ENCODE peak calls at places on chromosome 7, in five cellular contexts. Z, N, V, O and J are unnamed samples.

GRCh38 chr7:144629598-144629997 is 206.3 kb downstream of the TPK1 start:
- DNase-seq in Z (no peak), V (no peak), O (no peak), N (no peak), J (no peak)

GRCh38 chr7:32905175-32905662 is 13.7 kb upstream of the KBTBD2 start:
- DNase-seq in Z (peak), N (peak), V (peak), O (peak), J (peak)

GRCh38 chr7:104700336-104700735 is 313.7 kb upstream of the KMT2E start:
- DNase-seq in N (no peak), Z (no peak), O (no peak), V (no peak), J (no peak)

GRCh38 chr7:65307651-65308299 is 65.9 kb upstream of the ZNF92 start:
- DNase-seq in N (peak), V (peak), O (peak), Z (no peak), J (peak)

GRCh38 chr7:92809397-92810241 is 26.8 kb downstream of the CDK6 start:
- DNase-seq in N (peak), O (peak), V (peak), Z (peak), J (no peak)

GRCh38 chr7:146575903-146576302 is 459.3 kb downstream of the CNTNAP2 start:
- DNase-seq in O (no peak), V (no peak), Z (no peak), N (no peak), J (no peak)

GRCh38 chr7:7044806-7045205 is 137.5 kb upstream of the C1GALT1 start:
- DNase-seq in O (no peak), Z (no peak), N (no peak), V (no peak), J (no peak)

GRCh38 chr7:80136276-80137045 is 1.8 kb downstream of the GNAI1 start:
- DNase-seq in Z (no peak), N (no peak), O (no peak), V (peak), J (no peak)

GRCh38 chr7:1058311-1058710 is 14.0 kb downstream of the GPR146 start:
- DNase-seq in N (no peak), Z (no peak), O (no peak), V (no peak), J (no peak)

GRCh38 chr7:20191044-20191867 is 25.9 kb downstream of the MACC1 start:
- DNase-seq in V (no peak), N (no peak), O (no peak), Z (no peak), J (no peak)

GRCh38 chr7:71430246-71430645 is 298.3 kb downstream of the GALNT17 start:
- DNase-seq in O (no peak), N (no peak), Z (no peak), V (no peak), J (no peak)

GRCh38 chr7:43298617-43299016 is 186.2 kb downstream of the HECW1 start:
- DNase-seq in O (no peak), Z (no peak), V (no peak), N (no peak), J (no peak)

GRCh38 chr7:28956608-28957063 is 1.5 kb downstream of the TRIL start:
- DNase-seq in V (peak), Z (peak), O (peak), N (no peak), J (peak)
- TF ChIP-seq CTCF in V (peak), Z (peak), O (peak), N (no peak), J (peak)

GRCh38 chr7:154571772-154572171 is 431.2 kb downstream of the PAXIP1 start:
- DNase-seq in O (no peak), Z (no peak), V (no peak), N (no peak), J (no peak)

GRCh38 chr7:154568346-154568745 is 434.6 kb downstream of the PAXIP1 start:
- DNase-seq in V (peak), N (no peak), Z (no peak), O (no peak), J (no peak)

GRCh38 chr7:154569916-154570315 is 433.0 kb downstream of the PAXIP1 start:
- DNase-seq in Z (no peak), O (no peak), N (no peak), V (no peak), J (no peak)

GRCh38 chr7:154564676-154565075 is 438.2 kb downstream of the PAXIP1 start:
- DNase-seq in V (no peak), O (no peak), N (no peak), Z (no peak), J (no peak)

DNA sequence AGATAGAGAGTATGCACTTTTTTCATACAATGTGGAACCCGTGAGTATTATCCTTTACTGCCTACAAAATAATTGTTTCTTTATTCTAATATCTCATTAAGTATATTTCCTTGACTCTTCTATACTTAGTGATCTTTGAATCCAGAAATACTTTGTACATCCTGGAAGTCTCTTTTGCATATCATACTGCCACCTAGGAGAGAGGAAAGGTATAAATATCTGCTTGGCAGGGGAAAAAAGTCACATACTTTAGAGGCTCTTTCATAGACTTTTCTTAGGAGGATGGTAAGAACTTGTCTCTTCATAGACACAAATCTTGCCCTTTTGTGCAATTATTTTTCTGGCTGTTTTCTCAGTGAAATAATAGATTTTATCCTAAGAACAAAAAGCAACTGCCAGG is 436.0 kb downstream of the PAXIP1 start:
- DNase-seq in O (no peak), Z (no peak), V (no peak), N (no peak), J (no peak)
- TF ChIP-seq CTCF in O (no peak), Z (no peak), V (peak), N (no peak), J (peak)

DNA sequence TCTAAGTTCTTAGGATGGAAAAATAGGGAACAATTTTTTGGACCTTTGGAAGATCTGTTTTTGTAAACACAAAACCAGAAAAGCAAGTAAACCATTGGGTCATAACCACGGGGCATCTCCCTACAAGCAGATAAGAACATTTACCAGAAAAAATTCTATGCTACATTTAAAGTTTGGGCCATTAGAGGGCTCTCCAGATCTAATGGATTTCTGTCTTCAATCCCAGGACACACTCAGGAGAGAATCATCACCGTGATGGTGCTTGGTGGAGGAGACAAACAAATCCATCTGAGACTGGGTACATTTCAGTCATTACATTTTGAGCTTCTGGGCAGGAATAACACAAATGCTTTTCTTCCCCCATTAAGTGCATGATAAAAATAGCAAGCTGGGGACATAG is 178.4 kb upstream of the TARP start:
- DNase-seq in O (no peak), Z (no peak), N (no peak), V (peak), J (no peak)
- TF ChIP-seq CTCF in O (no peak), Z (no peak), N (no peak), V (peak), J (peak)

DNA sequence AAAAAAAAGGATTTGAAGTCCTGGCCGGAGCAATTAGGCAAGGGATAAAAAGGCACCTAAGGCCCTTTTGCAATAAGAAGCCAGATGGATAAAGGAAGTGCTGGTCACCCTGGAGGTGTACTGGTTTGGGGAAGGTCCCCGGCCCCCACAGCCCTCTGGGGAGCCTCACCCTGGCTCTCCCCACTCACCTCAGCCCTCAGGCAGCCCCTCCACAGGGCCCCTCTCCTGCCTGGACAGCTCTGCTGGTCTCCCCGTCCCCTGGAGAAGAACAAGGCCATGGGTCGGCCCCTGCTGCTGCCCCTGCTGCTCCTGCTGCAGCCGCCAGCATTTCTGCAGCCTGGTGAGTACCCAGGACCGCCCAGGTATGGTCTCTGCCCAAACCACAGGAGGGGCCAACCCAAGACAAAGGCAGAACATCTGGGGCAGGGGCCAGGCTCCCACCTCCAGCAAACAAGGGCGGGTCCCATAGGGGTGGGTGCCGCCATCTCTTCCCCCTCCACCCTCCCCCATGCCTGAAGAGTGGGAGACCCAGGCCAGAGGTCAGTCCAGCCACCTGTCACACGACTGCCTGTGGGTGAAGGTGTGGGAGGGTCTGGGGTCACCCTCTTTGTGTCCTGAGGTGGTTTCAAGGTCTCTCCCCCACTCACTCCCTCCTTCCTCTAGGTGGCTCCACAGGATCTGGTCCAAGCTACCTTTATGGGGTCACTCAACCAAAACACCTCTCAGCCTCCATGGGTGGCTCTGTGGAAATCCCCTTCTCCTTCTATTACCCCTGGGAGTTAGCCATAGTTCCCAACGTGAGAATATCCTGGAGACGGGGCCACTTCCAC is at the start of gene PILRB:
- DNase-seq in O (no peak), Z (no peak), N (no peak), V (no peak), J (no peak)
- TF ChIP-seq CTCF in O (no peak), Z (no peak), N (no peak), V (peak), J (no peak)

DNA sequence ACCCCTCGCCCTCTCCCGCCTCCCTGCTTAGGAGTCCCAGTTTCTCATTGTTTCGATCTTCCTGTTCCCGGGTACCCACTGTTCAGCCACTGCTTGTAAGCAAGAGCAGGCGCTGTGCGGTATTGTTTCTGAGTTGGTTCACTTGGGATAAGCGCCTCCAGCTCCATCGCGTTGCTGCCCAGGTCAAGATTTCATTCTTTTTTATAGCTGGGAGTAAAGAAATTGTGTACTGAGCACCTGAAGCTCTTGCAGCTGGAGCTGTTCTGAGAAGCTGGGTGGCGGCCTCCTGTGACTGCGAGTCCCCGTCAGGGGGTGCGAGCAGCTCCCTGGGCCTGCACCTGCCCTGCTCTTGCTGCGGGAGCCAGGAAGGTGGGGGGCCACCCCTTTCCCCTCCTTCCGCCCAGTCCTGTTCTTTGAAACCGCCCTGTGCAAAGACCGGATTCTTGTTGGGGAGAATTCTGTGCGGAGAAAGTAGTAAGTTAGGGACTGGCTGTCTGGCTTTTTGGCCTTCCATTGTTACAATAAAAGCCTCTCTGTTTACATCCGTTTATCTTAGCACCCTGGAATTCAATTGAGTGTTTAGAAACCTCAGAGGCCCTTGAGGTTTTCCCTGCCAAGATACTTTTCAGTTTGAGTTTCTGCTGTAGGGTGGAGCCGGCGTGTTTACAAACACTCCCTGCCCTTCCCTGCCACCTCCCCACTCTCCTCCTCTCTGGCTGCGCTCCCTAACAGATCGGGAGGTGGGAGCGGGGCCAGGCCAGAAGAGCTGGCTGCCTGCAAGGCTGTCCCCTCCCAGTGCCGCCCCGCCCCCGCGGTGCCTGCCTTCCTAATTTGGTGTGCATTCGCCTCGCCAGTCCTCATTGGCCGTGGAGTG is 30.8 kb upstream of the AP5Z1 start:
- DNase-seq in Z (peak), O (peak), V (peak), N (peak), J (peak)
- TF ChIP-seq CTCF in Z (no peak), O (no peak), V (peak), N (no peak), J (no peak)

DNA sequence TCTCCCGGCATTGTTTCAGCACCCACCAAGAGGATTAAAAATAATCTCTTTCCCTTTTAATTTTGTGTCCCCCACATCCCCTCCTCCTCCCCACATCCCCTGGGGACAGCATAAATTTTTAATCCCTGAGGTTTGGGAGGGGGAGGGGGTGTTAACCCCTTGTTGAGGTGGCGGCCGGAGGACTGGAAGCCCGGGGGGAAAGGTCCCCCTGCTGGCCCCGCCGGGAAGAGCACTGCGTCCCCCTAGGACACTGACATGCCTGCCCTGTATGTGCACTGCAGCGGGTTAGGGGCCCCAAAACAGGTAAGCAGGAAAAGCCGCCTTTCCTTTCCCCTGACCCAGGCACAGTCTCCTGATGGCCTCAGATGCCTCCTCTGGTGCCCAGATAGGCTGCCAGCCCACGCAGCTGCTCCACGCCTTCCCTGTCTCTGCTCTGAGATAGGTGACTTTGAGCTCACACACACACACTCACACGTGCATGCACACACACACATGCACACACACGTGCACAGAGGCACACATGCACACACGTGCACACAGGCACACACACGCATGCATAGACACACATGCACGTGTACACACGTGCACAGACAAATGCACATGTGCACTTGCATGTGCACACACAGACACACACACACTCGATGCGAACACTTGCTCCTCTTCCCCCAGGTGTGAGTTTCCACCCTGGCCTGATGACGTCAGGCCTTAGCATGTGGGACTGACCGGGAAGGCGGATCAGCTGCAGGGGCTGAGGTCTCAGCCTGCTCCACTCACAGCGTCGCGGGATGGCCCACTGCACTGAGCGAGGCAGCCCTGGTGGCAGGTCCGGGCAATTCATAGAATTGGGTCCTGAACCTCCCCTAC is 12.3 kb downstream of the CNPY1 start:
- DNase-seq in N (no peak), Z (no peak), O (peak), V (peak), J (peak)
- TF ChIP-seq CTCF in N (no peak), Z (no peak), O (peak), V (peak), J (peak)

DNA sequence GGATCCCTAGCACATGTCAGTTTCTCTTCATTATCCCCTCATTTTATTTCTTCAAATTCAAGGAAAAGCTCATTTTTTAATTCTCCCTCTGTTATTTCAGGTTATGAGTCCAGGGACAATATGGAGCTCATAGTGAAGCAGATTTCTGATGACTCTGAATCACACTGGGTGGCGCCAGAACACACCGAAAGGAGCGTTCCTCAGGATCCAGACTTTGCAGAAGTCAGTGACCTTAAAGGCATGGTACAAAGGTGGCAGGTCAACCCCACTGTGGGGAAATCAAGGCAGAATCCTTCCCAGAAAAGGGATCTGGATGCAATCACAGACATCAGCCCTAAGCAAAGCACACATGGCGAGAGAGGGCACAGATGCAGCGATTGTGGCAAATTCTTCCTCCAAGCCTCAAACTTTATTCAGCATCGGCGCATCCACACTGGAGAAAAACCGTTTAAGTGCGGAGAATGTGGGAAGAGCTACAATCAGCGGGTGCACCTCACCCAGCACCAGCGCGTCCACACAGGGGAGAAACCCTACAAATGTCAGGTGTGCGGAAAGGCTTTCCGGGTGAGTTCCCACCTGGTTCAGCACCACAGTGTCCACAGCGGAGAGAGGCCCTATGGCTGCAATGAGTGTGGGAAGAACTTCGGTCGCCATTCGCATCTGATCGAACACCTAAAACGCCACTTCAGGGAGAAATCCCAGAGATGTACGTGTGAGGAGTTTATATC is 21.4 kb downstream of the ZKSCAN5 start:
- DNase-seq in V (peak), O (peak), Z (no peak), N (peak), J (no peak)
- TF ChIP-seq CTCF in V (peak), O (no peak), Z (no peak), N (no peak), J (peak)